ENCODE peak calls at places on chromosome 10, in ten cellular contexts. Q, E, S, H, W, A, X, U, D and B are unnamed samples.
A peak's percentile ranks its signal among the peaks of the same experiment; 100 is the strongest.

GRCh38 chr10:76779163-76779820 is 858.3 kb downstream of the KCNMA1 start:
- DNase-seq in W (peak; percentile 2), S (peak; percentile 33), D (no peak), A (peak; percentile 70), U (no peak), X (no peak), Q (peak; percentile 72), H (no peak), E (no peak), B (peak; percentile 26)

GRCh38 chr10:34789993-34790506 is 25.0 kb downstream of the PARD3 start:
- DNase-seq in U (peak; percentile 54), Q (no peak), X (no peak), S (no peak), E (no peak), D (no peak), W (peak; percentile 41), A (no peak), H (peak; percentile 65), B (no peak)

GRCh38 chr10:49397036-49397999 is 1.4 kb upstream of the DRGX start:
- DNase-seq in X (no peak), W (no peak), H (no peak), A (peak; percentile 76), Q (no peak), U (no peak), S (no peak), D (no peak), E (peak; percentile 67), B (no peak)

GRCh38 chr10:78047314-78047891 is 13.7 kb downstream of the RPS24 start:
- DNase-seq in A (peak; percentile 98), D (no peak), X (peak; percentile 86), E (peak; percentile 89), H (peak; percentile 87), U (peak; percentile 86), Q (peak; percentile 55), W (peak; percentile 91), S (peak; percentile 46), B (peak; percentile 88)

GRCh38 chr10:91201213-91201996 is 19.1 kb upstream of the PCGF5 start:
- DNase-seq in U (no peak), X (no peak), A (no peak), Q (no peak), S (no peak), W (no peak), H (no peak), D (no peak), E (no peak), B (peak; percentile 34)

GRCh38 chr10:52019078-52019644 is 294.9 kb upstream of the DKK1 start:
- DNase-seq in E (no peak), S (no peak), Q (no peak), X (no peak), D (no peak), W (no peak), A (peak; percentile 50), H (no peak), U (no peak), B (no peak)

GRCh38 chr10:101939718-101940117 is 96.1 kb upstream of the KCNIP2 start:
- DNase-seq in A (no peak), S (no peak), X (no peak), U (no peak), Q (no peak), W (peak; percentile 12), H (no peak), E (no peak), D (no peak), B (no peak)

GRCh38 chr10:12531305-12531738 is 182.0 kb downstream of the CAMK1D start:
- DNase-seq in H (peak; percentile 20), E (no peak), Q (no peak), D (no peak), W (no peak), X (no peak), A (peak; percentile 13), U (peak; percentile 21), S (no peak), B (peak; percentile 9)

GRCh38 chr10:62374862-62375710 is 917 bp downstream of the ZNF365 start:
- DNase-seq in A (no peak), U (peak; percentile 29), S (no peak), Q (no peak), E (no peak), W (no peak), H (no peak), D (no peak), X (no peak), B (peak; percentile 10)
- H3K4me3 ChIP-seq in A (peak overlapping the region; percentile 77), U (peak overlapping the region; percentile 63), S (peak overlapping the region; percentile 68), Q (peak overlapping the region; percentile 69), E (no peak overlapping the region), W (peak overlapping the region; percentile 43), H (no peak overlapping the region), D (no peak overlapping the region), X (peak overlapping the region; percentile 49), B (peak overlapping the region; percentile 49)

GRCh38 chr10:2980116-2980515 is 87.2 kb upstream of the PFKP start:
- DNase-seq in E (no peak), W (no peak), A (no peak), Q (no peak), U (no peak), X (no peak), S (no peak), D (no peak), H (no peak), B (peak; percentile 17)

GRCh38 chr10:2980791-2981360 is 86.5 kb upstream of the PFKP start:
- DNase-seq in S (no peak), Q (no peak), E (no peak), A (no peak), D (no peak), H (no peak), W (peak; percentile 8), U (peak; percentile 34), X (no peak), B (peak; percentile 67)

GRCh38 chr10:2978574-2979266 is 88.6 kb upstream of the PFKP start:
- DNase-seq in W (no peak), D (no peak), E (no peak), S (no peak), A (no peak), U (no peak), H (no peak), Q (no peak), X (no peak), B (no peak)

GRCh38 chr10:2979267-2979660 is 88.1 kb upstream of the PFKP start:
- DNase-seq in U (no peak), W (peak; percentile 43), X (no peak), A (no peak), E (no peak), H (peak; percentile 31), D (peak; percentile 50), Q (peak; percentile 67), S (no peak), B (peak; percentile 34)

GRCh38 chr10:2978111-2978510 is 89.2 kb upstream of the PFKP start:
- DNase-seq in H (no peak), Q (peak; percentile 52), X (no peak), D (no peak), W (peak; percentile 67), U (peak; percentile 75), S (no peak), E (no peak), A (no peak), B (peak; percentile 72)
- TF ChIP-seq CTCF in H (peak; percentile 60), Q (peak; percentile 71), X (peak; percentile 59), D (no peak), W (peak; percentile 42), U (peak; percentile 71), S (peak; percentile 47), E (peak; percentile 53), A (peak; percentile 85), B (peak; percentile 65)

GRCh38 chr10:80464557-80465466 is 10.7 kb downstream of the TSPAN14 start:
- DNase-seq in D (no peak), U (no peak), X (no peak), E (no peak), W (peak; percentile 46), H (peak; percentile 52), S (no peak), A (peak; percentile 94), Q (no peak), B (no peak)

GRCh38 chr10:80462277-80462985 is 8.3 kb downstream of the TSPAN14 start:
- DNase-seq in W (peak; percentile 65), Q (no peak), E (no peak), S (no peak), X (no peak), H (no peak), A (no peak), U (no peak), D (no peak), B (peak; percentile 65)

GRCh38 chr10:80463868-80464267 is 9.8 kb downstream of the TSPAN14 start:
- DNase-seq in Q (no peak), D (no peak), E (peak; percentile 19), H (no peak), X (no peak), U (no peak), W (no peak), A (no peak), S (no peak), B (no peak)

GRCh38 chr10:80461208-80462183 is 7.4 kb downstream of the TSPAN14 start:
- DNase-seq in D (no peak), U (no peak), H (no peak), Q (no peak), W (peak; percentile 60), E (no peak), X (no peak), A (no peak), S (no peak), B (peak; percentile 53)

GRCh38 chr10:80462986-80463741 is 9.1 kb downstream of the TSPAN14 start:
- DNase-seq in S (no peak), H (no peak), Q (no peak), U (no peak), W (no peak), E (peak; percentile 10), A (no peak), D (no peak), X (no peak), B (peak; percentile 74)
- H3K4me3 ChIP-seq in S (peak overlapping the region; percentile 32), H (no peak overlapping the region), Q (no peak overlapping the region), U (no peak overlapping the region), W (no peak overlapping the region), E (peak overlapping the region; percentile 9), A (no peak overlapping the region), D (no peak overlapping the region), X (no peak overlapping the region), B (no peak overlapping the region)

GRCh38 chr10:118592675-118593330 is 2.6 kb downstream of the PRLHR start:
- DNase-seq in Q (no peak), A (no peak), H (peak; percentile 79), E (no peak), U (no peak), S (no peak), D (no peak), W (no peak), X (no peak), B (no peak)

GRCh38 chr10:118595064-118595420 is 406 bp downstream of the PRLHR start:
- DNase-seq in H (no peak), W (no peak), A (no peak), U (no peak), S (no peak), Q (no peak), E (no peak), X (no peak), D (no peak), B (no peak)

GRCh38 chr10:118595598-118596425 is at the start of gene PRLHR:
- DNase-seq in H (peak; percentile 31), S (no peak), E (no peak), W (peak; percentile 33), U (no peak), D (no peak), A (peak; percentile 94), Q (no peak), X (no peak), B (peak; percentile 32)

GRCh38 chr10:118596426-118597124 is 1.1 kb upstream of the PRLHR start:
- DNase-seq in D (no peak), X (no peak), Q (no peak), E (no peak), S (no peak), U (no peak), A (peak; percentile 58), W (no peak), H (no peak), B (no peak)

DNA sequence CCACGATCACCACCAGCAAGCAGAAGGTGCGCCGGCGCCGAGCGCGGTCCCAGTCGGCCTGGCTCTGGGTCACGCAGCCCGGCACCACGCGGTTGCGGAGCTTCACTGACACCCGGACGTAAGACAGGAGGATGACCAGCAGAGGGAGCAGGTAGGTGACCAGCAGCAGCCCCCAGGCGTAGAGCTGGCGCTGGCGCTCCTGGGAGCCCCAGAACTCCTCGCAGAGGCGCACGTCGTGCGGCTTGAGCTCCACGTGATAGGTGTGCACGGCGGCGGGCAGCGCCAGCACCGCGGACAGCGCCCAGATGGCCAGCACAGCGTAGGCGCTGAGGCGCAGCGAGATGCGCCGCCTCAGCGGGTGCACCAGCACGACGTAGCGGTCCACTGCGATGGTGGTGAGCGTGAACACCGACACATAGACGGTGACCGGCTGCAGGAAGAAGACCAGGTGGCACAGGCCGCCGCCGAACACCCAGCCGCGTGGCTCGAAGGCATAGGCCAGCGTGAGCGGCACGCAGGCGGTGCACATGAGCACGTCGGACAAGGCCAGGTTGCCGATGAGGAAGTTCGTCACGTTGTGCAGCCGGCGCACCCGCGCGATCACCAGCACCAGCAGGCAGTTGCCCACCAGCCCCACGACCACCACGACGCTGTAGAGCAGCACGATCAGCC is 920 bp downstream of the PRLHR start:
- DNase-seq in D (no peak), E (peak; percentile 72), Q (no peak), U (peak; percentile 56), W (peak; percentile 47), X (no peak), H (peak; percentile 54), A (peak; percentile 98), S (no peak), B (peak; percentile 55)
- TF ChIP-seq CTCF in D (no peak), E (no peak), Q (peak; percentile 16), U (no peak), W (peak; percentile 45), X (peak; percentile 26), H (no peak), A (peak; percentile 86), S (peak; percentile 44), B (peak; percentile 32)